ENCODE peak calls at places on chromosomes 2 and 18, in five cellular contexts. One of them, this sample, is unnamed.

GRCh38 chr2:221570321-221571107 is 1.6 kb downstream of the EPHA4 start:
- DNase-seq in CD4-positive, alpha-beta T cell: peak; percentile 17
- DNase-seq in heart left ventricle: no peak
- DNase-seq in CD8-positive, alpha-beta T cell: no peak
- DNase-seq in NCI-H2081: peak; percentile 58
- DNase-seq in this sample: no peak

GRCh38 chr2:132911726-132912724 is 242.0 kb upstream of the LYPD1 start:
- DNase-seq in CD4-positive, alpha-beta T cell: no peak
- DNase-seq in heart left ventricle: no peak
- DNase-seq in CD8-positive, alpha-beta T cell: no peak
- DNase-seq in NCI-H2081: no peak
- DNase-seq in this sample: no peak

GRCh38 chr2:5723791-5724735 is 31.9 kb downstream of the SOX11 start:
- DNase-seq in CD4-positive, alpha-beta T cell: no peak
- DNase-seq in heart left ventricle: no peak
- DNase-seq in CD8-positive, alpha-beta T cell: no peak
- DNase-seq in NCI-H2081: no peak
- DNase-seq in this sample: no peak

GRCh38 chr18:27922780-27923179 is 254.2 kb downstream of the CDH2 start:
- DNase-seq in CD4-positive, alpha-beta T cell: no peak
- DNase-seq in heart left ventricle: no peak
- DNase-seq in CD8-positive, alpha-beta T cell: no peak
- DNase-seq in NCI-H2081: no peak
- DNase-seq in this sample: no peak

GRCh38 chr18:32804126-32804888 is 31.5 kb upstream of the KLHL14 start:
- DNase-seq in CD4-positive, alpha-beta T cell: no peak
- DNase-seq in heart left ventricle: no peak
- DNase-seq in CD8-positive, alpha-beta T cell: no peak
- DNase-seq in NCI-H2081: no peak
- DNase-seq in this sample: no peak

GRCh38 chr18:48674198-48674721 is 135.4 kb downstream of the CTIF start:
- DNase-seq in CD4-positive, alpha-beta T cell: no peak
- DNase-seq in heart left ventricle: peak; percentile 64
- DNase-seq in CD8-positive, alpha-beta T cell: no peak
- DNase-seq in NCI-H2081: no peak
- DNase-seq in this sample: no peak

GRCh38 chr2:19408592-19408991 is 50.2 kb upstream of the OSR1 start:
- DNase-seq in CD4-positive, alpha-beta T cell: no peak
- DNase-seq in heart left ventricle: no peak
- DNase-seq in CD8-positive, alpha-beta T cell: no peak
- DNase-seq in NCI-H2081: no peak
- DNase-seq in this sample: no peak

GRCh38 chr2:196750977-196751631 is 48.4 kb downstream of the GTF3C3 start:
- DNase-seq in CD4-positive, alpha-beta T cell: peak; percentile 44
- DNase-seq in heart left ventricle: peak; percentile 34
- DNase-seq in CD8-positive, alpha-beta T cell: peak; percentile 30
- DNase-seq in NCI-H2081: peak; percentile 3
- DNase-seq in this sample: peak; percentile 57

GRCh38 chr2:14324308-14324707 is 308.2 kb upstream of the LRATD1 start:
- DNase-seq in CD4-positive, alpha-beta T cell: no peak
- DNase-seq in heart left ventricle: no peak
- DNase-seq in CD8-positive, alpha-beta T cell: no peak
- DNase-seq in NCI-H2081: no peak
- DNase-seq in this sample: no peak

GRCh38 chr2:97067279-97068004 is 27.2 kb downstream of the FAHD2B start:
- DNase-seq in CD4-positive, alpha-beta T cell: no peak
- DNase-seq in heart left ventricle: no peak
- DNase-seq in CD8-positive, alpha-beta T cell: no peak
- DNase-seq in NCI-H2081: no peak
- DNase-seq in this sample: no peak

GRCh38 chr2:43455735-43456642 is 139.8 kb downstream of the THADA start:
- DNase-seq in CD4-positive, alpha-beta T cell: no peak
- DNase-seq in heart left ventricle: no peak
- DNase-seq in CD8-positive, alpha-beta T cell: no peak
- DNase-seq in NCI-H2081: no peak
- DNase-seq in this sample: no peak

GRCh38 chr2:97740590-97741182 is 27.3 kb downstream of the ZAP70 start:
- DNase-seq in CD4-positive, alpha-beta T cell: no peak
- DNase-seq in heart left ventricle: peak; percentile 31
- DNase-seq in CD8-positive, alpha-beta T cell: no peak
- DNase-seq in NCI-H2081: no peak
- DNase-seq in this sample: peak; percentile 32

GRCh38 chr2:159558479-159558878 is 57.9 kb downstream of the BAZ2B start:
- DNase-seq in CD4-positive, alpha-beta T cell: no peak
- DNase-seq in heart left ventricle: no peak
- DNase-seq in CD8-positive, alpha-beta T cell: no peak
- DNase-seq in NCI-H2081: no peak
- DNase-seq in this sample: no peak

GRCh38 chr2:47899915-47900314 is 6.4 kb downstream of the FBXO11 start:
- DNase-seq in CD4-positive, alpha-beta T cell: no peak
- DNase-seq in heart left ventricle: no peak
- DNase-seq in CD8-positive, alpha-beta T cell: no peak
- DNase-seq in NCI-H2081: no peak
- DNase-seq in this sample: no peak

GRCh38 chr2:74399785-74400184 is 19.7 kb upstream of the DCTN1 start:
- DNase-seq in CD4-positive, alpha-beta T cell: no peak
- DNase-seq in heart left ventricle: no peak
- DNase-seq in CD8-positive, alpha-beta T cell: no peak
- DNase-seq in NCI-H2081: no peak
- DNase-seq in this sample: no peak

GRCh38 chr2:221051162-221051561 is 520.9 kb downstream of the EPHA4 start:
- DNase-seq in CD4-positive, alpha-beta T cell: no peak
- DNase-seq in heart left ventricle: no peak
- DNase-seq in CD8-positive, alpha-beta T cell: no peak
- DNase-seq in NCI-H2081: no peak
- DNase-seq in this sample: no peak

GRCh38 chr2:10228611-10229365 is 73.9 kb upstream of the HPCAL1 start:
- DNase-seq in CD4-positive, alpha-beta T cell: no peak
- DNase-seq in heart left ventricle: no peak
- DNase-seq in CD8-positive, alpha-beta T cell: no peak
- DNase-seq in NCI-H2081: peak; percentile 43
- DNase-seq in this sample: no peak

GRCh38 chr18:11541179-11541578 is 68.2 kb upstream of the SLC35G4 start:
- DNase-seq in CD4-positive, alpha-beta T cell: no peak
- DNase-seq in heart left ventricle: no peak
- DNase-seq in CD8-positive, alpha-beta T cell: no peak
- DNase-seq in NCI-H2081: no peak
- DNase-seq in this sample: no peak

GRCh38 chr2:101803128-101803527 is 105.6 kb downstream of the MAP4K4 start:
- DNase-seq in CD4-positive, alpha-beta T cell: no peak
- DNase-seq in heart left ventricle: no peak
- DNase-seq in CD8-positive, alpha-beta T cell: no peak
- DNase-seq in NCI-H2081: no peak
- DNase-seq in this sample: no peak

GRCh38 chr18:936941-937340 is 32.3 kb downstream of the ADCYAP1 start:
- DNase-seq in CD4-positive, alpha-beta T cell: no peak
- DNase-seq in heart left ventricle: no peak
- DNase-seq in CD8-positive, alpha-beta T cell: no peak
- DNase-seq in NCI-H2081: no peak
- DNase-seq in this sample: no peak

GRCh38 chr18:56576826-56577573 is 61.4 kb downstream of the TXNL1 start:
- DNase-seq in CD4-positive, alpha-beta T cell: no peak
- DNase-seq in heart left ventricle: peak; percentile 90
- DNase-seq in CD8-positive, alpha-beta T cell: no peak
- DNase-seq in NCI-H2081: no peak
- DNase-seq in this sample: no peak

GRCh38 chr2:228878138-228878537 is 392.9 kb downstream of the PID1 start:
- DNase-seq in CD4-positive, alpha-beta T cell: no peak
- DNase-seq in heart left ventricle: no peak
- DNase-seq in CD8-positive, alpha-beta T cell: no peak
- DNase-seq in NCI-H2081: no peak
- DNase-seq in this sample: no peak

This sample was measured in T-cell.